ENCODE peak calls at places on chromosome 14, in five cellular contexts. H is ovary, U is GM12865, P is glutamatergic neuron, M is fibroblast of lung. N is an unnamed sample.

GRCh38 chr14:98953544-98954346 is 318.3 kb downstream of the BCL11B start:
- DNase-seq in H (no peak), U (no peak), P (no peak), M (peak), N (peak)

GRCh38 chr14:35155962-35156361 is 33.6 kb downstream of the PRORP start:
- DNase-seq in H (no peak), U (peak), P (no peak), M (peak), N (peak)

GRCh38 chr14:55764784-55765183 is 184.8 kb downstream of the KTN1 start:
- DNase-seq in H (no peak), U (no peak), P (no peak), M (no peak), N (no peak)

GRCh38 chr14:59354666-59355065 is 110.5 kb downstream of the GPR135 start:
- DNase-seq in H (no peak), U (no peak), P (no peak), M (peak), N (no peak)

GRCh38 chr14:86013663-86014062 is 483.7 kb downstream of the FLRT2 start:
- DNase-seq in H (no peak), U (no peak), P (no peak), M (peak), N (no peak)

GRCh38 chr14:58829594-58829993 is 191.8 kb downstream of the DACT1 start:
- DNase-seq in H (no peak), U (no peak), P (no peak), M (peak), N (peak)

GRCh38 chr14:77094672-77095284 is 3.3 kb upstream of the CIPC start:
- DNase-seq in H (peak), U (peak), P (peak), M (peak), N (peak)

GRCh38 chr14:93032301-93032929 is 83.3 kb downstream of the ITPK1 start:
- DNase-seq in H (no peak), U (no peak), P (no peak), M (no peak), N (peak)

GRCh38 chr14:88871429-88871828 is 47.0 kb downstream of the TTC8 start:
- DNase-seq in H (no peak), U (no peak), P (no peak), M (no peak), N (no peak)

GRCh38 chr14:34301107-34301734 is 160.8 kb downstream of the SPTSSA start:
- DNase-seq in H (no peak), U (peak), P (no peak), M (peak), N (peak)

GRCh38 chr14:63205850-63206249 is 1.6 kb downstream of the RHOJ start:
- DNase-seq in H (no peak), U (no peak), P (no peak), M (peak), N (no peak)

GRCh38 chr14:103209054-103209453 is 85.8 kb downstream of the TNFAIP2 start:
- DNase-seq in H (no peak), U (no peak), P (no peak), M (no peak), N (peak)

GRCh38 chr14:75519826-75520692 is 2.2 kb upstream of the BATF start:
- DNase-seq in H (no peak), U (no peak), P (no peak), M (peak), N (no peak)

GRCh38 chr14:92121207-92121669 is 268 bp downstream of the NDUFB1 start:
- DNase-seq in H (no peak), U (peak), P (peak), M (peak), N (no peak)

GRCh38 chr14:55297611-55298323 is 26.5 kb downstream of the FBXO34 start:
- DNase-seq in H (no peak), U (peak), P (no peak), M (no peak), N (peak)

GRCh38 chr14:77406718-77407117 is 16.6 kb downstream of the NOXRED1 start:
- DNase-seq in H (peak), U (no peak), P (no peak), M (peak), N (no peak)

GRCh38 chr14:71472281-71472960 is 459.8 kb upstream of the RGS6 start:
- DNase-seq in H (no peak), U (peak), P (no peak), M (peak), N (no peak)

GRCh38 chr14:33068626-33069025 is 129.9 kb downstream of the NPAS3 start:
- DNase-seq in H (no peak), U (no peak), P (no peak), M (no peak), N (no peak)

GRCh38 chr14:90839889-90840266 is 23.6 kb upstream of the TTC7B start:
- DNase-seq in H (no peak), U (no peak), P (no peak), M (no peak), N (no peak)

GRCh38 chr14:28608438-28608837 is 158.1 kb upstream of the FOXG1 start:
- DNase-seq in H (no peak), U (no peak), P (no peak), M (no peak), N (no peak)

GRCh38 chr14:64685364-64686130 is 18.7 kb upstream of the PLEKHG3 start:
- DNase-seq in H (no peak), U (no peak), P (no peak), M (no peak), N (no peak)

GRCh38 chr14:95291859-95292542 is 27.7 kb downstream of the CLMN start:
- DNase-seq in H (peak), U (peak), P (no peak), M (peak), N (peak)

GRCh38 chr14:90726656-90727055 is 89.6 kb downstream of the TTC7B start:
- DNase-seq in H (no peak), U (no peak), P (no peak), M (peak), N (peak)

GRCh38 chr14:93878251-93878650 is 48.9 kb upstream of the FAM181A start:
- DNase-seq in H (no peak), U (no peak), P (no peak), M (no peak), N (no peak)

GRCh38 chr14:54267172-54267571 is 129.6 kb upstream of the CDKN3 start:
- DNase-seq in H (no peak), U (peak), P (no peak), M (no peak), N (no peak)

GRCh38 chr14:101501858-101502615 is 59.3 kb upstream of the DIO3 start:
- DNase-seq in H (peak), U (no peak), P (no peak), M (no peak), N (no peak)

GRCh38 chr14:63508033-63508432 is 35.1 kb downstream of the PPP2R5E start:
- DNase-seq in H (no peak), U (no peak), P (no peak), M (no peak), N (no peak)

GRCh38 chr14:92670177-92670576 is 78.2 kb downstream of the LGMN start:
- DNase-seq in H (no peak), U (peak), P (no peak), M (peak), N (no peak)

GRCh38 chr14:45492876-45493275 is 239.9 kb upstream of the MIS18BP1 start:
- DNase-seq in H (no peak), U (no peak), P (no peak), M (no peak), N (no peak)

GRCh38 chr14:31855262-31855661 is 221.8 kb upstream of the ARHGAP5 start:
- DNase-seq in H (no peak), U (no peak), P (no peak), M (no peak), N (no peak)

GRCh38 chr14:75200451-75200850 is 24.0 kb upstream of the TMED10 start:
- DNase-seq in H (no peak), U (no peak), P (no peak), M (no peak), N (peak)

GRCh38 chr14:73644531-73645247 is at the start of gene DNAL1:
- DNase-seq in H (peak), U (peak), P (peak), M (peak), N (peak)

GRCh38 chr14:93281937-93282336 is 50.9 kb downstream of the BTBD7 start:
- DNase-seq in H (no peak), U (no peak), P (no peak), M (no peak), N (no peak)

DNA sequence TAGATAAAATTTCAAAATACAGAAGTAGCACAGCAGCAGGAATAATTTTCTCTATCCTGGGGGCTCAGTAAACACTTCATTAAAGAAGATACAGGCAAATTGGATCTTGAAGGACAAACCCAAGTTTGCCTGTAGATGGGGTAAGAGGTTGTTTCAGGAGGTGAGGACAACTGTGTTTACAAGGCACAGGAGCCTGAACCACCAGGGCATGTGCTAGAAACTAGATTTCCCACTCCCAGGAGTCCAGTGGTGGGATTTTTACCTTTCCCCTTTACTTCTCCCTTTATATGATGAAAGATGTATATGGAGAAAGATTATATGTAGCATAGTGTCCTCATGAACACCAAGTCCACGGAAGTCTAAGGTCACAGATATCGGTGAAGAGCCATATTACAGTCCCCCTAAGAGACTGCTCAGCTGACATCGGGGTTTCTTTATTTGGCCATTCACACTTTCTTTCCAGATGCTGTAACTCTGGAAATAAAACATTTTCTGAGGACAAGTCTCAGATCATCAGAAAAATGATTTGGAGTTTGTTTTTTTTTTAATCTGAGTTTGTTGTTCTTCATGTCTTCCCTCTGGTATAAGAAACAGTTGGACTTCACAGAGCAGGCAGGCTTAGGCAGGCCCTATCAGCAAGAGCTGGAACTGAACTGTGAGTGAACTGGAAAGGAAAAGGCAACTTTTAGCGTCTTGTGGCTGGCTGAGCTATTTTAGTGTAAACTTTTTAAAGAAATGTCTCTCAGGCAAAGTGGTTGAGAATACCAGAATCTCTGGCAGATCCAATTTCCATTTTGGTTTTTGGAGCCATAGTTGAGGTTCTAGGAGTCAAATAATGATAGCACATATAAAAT is 8.0 kb upstream of the EVL start:
- DNase-seq in H (no peak), U (peak), P (no peak), M (peak), N (no peak)
- TF ChIP-seq CTCF in H (no peak), U (peak), P (no peak), M (peak), N (no peak)

GRCh38 chr14:100329233-100330006 is 6.3 kb downstream of the SLC25A47 start:
- DNase-seq in H (no peak), U (no peak), P (no peak), M (no peak), N (no peak)
- TF ChIP-seq CTCF in H (no peak), U (no peak), P (no peak), M (no peak), N (no peak)

GRCh38 chr14:80208426-80208950 is 2.8 kb downstream of the DIO2 start:
- DNase-seq in H (no peak), U (no peak), P (no peak), M (no peak), N (no peak)

GRCh38 chr14:80206351-80206750 is 5.0 kb downstream of the DIO2 start:
- DNase-seq in H (no peak), U (no peak), P (no peak), M (no peak), N (no peak)

GRCh38 chr14:80200093-80200492 is 11.2 kb downstream of the DIO2 start:
- DNase-seq in H (no peak), U (no peak), P (no peak), M (no peak), N (no peak)

GRCh38 chr14:80202888-80203562 is 8.3 kb downstream of the DIO2 start:
- DNase-seq in H (no peak), U (peak), P (peak), M (no peak), N (peak)
- TF ChIP-seq CTCF in H (no peak), U (peak), P (peak), M (peak), N (peak)

DNA sequence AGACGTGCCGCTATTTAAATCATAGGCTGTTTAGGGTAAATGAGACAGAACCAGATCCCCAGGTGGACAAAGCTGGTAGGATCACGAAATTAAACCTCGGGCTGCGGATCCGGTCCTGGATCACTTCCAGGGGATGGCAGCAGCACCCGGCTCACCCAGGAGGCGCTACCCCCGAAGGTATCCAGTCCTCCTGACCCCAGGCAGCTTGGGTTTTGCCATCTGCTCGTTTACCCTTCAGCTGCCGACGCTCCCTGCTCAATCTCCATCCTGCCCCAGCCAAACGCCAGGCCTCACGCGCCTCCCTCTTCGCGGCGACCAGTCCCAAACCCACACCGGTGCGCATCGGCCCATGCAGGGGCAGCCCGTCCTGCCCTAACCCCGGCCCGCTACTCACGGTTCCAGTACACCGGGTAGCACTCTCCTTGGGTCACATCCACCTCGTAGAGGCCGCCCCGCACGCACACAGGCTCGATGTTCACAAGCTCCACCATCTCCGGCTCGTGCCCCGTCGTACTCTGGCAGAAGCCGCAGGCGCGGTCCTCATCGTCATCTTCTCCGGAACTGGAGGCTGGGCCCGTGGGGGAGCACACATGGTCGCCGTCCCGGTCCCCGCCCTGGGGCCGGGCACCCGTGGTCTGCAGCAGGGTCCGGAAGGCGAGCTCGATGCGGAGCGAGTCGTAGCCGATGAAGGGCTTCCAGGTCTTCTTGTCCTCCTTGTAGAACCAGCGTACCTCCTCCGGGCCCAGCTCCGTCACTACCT is 1.1 kb downstream of the DDHD1 start:
- DNase-seq in H (peak), U (peak), P (peak), M (peak), N (peak)
- TF ChIP-seq CTCF in H (no peak), U (no peak), P (no peak), M (peak), N (no peak)

GRCh38 chr14:68511727-68512047 is 281.2 kb downstream of the ZFP36L1 start:
- DNase-seq in H (no peak), U (no peak), P (no peak), M (no peak), N (no peak)
- TF ChIP-seq CTCF in H (no peak), U (no peak), P (no peak), M (no peak), N (no peak)

DNA sequence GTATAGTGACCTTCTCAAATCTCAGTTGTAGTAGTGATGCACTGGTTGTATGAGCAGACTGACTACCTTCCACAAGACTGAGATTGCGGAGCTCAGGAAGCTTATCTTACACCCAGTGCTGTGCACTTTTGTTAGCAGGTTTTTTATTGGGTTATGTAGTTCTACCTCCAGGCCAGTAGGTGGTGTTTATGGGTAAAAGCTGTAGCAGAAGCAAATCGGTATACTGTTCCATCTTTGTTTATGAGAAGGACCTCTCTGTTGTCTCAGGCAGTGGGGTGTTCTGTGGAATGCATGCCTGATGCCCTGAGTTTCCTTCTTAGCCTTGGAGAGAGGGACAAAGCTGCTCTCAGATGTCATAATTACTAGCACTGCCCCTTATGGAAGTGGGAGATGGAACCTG is 217.8 kb downstream of the LRFN5 start:
- DNase-seq in H (no peak), U (no peak), P (no peak), M (no peak), N (no peak)
- TF ChIP-seq CTCF in H (no peak), U (no peak), P (peak), M (peak), N (no peak)

GRCh38 chr14:23951590-23952143 is 1.9 kb upstream of the DHRS4 start:
- DNase-seq in H (no peak), U (no peak), P (peak), M (no peak), N (no peak)
- TF ChIP-seq CTCF in H (no peak), U (no peak), P (peak), M (peak), N (no peak)

DNA sequence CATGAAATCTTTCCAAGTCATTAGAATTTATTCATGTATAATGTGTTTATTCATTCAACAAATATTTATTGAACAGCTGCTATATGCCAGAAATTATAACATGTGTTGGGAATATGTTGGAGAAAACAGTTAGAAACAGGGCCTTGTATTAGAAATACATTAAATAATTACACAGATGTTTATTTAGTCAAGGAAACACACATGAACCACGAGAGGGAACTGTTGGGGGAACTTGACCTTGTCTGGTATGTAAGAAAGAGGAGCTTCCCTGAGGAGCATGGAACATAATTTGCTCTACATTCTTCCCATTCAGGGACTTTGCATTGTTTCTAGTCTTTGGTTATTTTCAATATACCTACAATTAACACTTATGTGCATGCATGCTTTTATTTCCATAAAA is 191.7 kb upstream of the FRMD6 start:
- DNase-seq in H (no peak), U (no peak), P (no peak), M (peak), N (no peak)
- TF ChIP-seq CTCF in H (no peak), U (no peak), P (no peak), M (no peak), N (no peak)

DNA sequence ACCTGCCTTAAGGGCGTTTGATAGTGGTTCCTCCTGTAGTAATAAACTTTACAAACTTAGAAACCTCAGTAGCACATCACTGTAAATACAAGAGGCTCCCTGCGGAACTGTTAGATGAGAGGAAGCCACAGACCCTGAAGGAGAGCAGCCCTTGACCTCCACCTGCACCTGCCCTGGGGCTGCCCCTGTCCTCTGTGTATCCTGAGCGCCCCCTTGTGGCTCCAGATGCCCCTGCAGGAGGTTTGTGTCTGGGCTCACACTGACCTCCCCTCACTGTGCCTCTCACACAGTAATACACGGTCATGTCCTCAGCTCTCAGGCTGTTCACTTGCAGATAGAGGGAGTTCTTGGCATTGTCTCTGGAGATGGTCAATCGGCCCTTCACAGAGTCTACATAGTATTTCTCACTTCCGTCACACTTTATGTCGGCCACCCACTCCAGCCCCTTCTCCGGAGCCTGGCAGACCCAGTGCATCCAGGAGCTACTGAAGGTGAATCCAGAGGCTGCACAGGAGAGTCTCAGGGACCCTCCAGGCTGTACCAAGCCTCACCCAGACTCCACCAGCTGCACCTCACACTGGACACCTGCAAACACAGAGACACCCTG is 1059.8 kb downstream of the TMEM121 start:
- DNase-seq in H (no peak), U (peak), P (no peak), M (no peak), N (peak)
- TF ChIP-seq CTCF in H (no peak), U (peak), P (no peak), M (no peak), N (no peak)

N was measured in Calu3.